ENCODE peak calls at places on chromosomes 12 and 14, in six cellular contexts. O is mesenchymal stem cell, U is IMR-90, I is H9, S is H1, D is neuronal stem cell. E is an unnamed sample.

GRCh38 chr14:93072659-93073365 is 42.9 kb downstream of the ITPK1 start:
- DNase-seq in O (no peak), U (no peak), I (no peak), S (no peak), D (no peak), E (no peak)

GRCh38 chr12:4211372-4211771 is 62.2 kb upstream of the CCND2 start:
- DNase-seq in O (no peak), U (no peak), I (peak), S (no peak), D (no peak), E (no peak)

GRCh38 chr14:67457782-67458181 is 30.7 kb downstream of the TMEM229B start:
- DNase-seq in O (no peak), U (no peak), I (peak), S (peak), D (peak), E (peak)

GRCh38 chr14:102094101-102094500 is 7.3 kb upstream of the HSP90AA1 start:
- DNase-seq in O (no peak), U (no peak), I (no peak), S (no peak), D (no peak), E (no peak)

GRCh38 chr12:92047058-92047826 is 98.4 kb downstream of the BTG1 start:
- DNase-seq in O (no peak), U (peak), I (no peak), S (no peak), D (no peak), E (no peak)

GRCh38 chr12:97323154-97323553 is 139.4 kb upstream of the RMST start:
- DNase-seq in O (no peak), U (no peak), I (no peak), S (no peak), D (no peak), E (peak)

GRCh38 chr12:105814283-105814682 is 324.5 kb downstream of the NUAK1 start:
- DNase-seq in O (no peak), U (no peak), I (no peak), S (no peak), D (peak), E (no peak)

GRCh38 chr12:21941522-21942376 is 523 bp upstream of the ABCC9 start:
- DNase-seq in O (peak), U (peak), I (peak), S (no peak), D (peak), E (peak)

GRCh38 chr12:121825041-121825523 is 21.3 kb downstream of the SETD1B start:
- DNase-seq in O (no peak), U (no peak), I (peak), S (no peak), D (no peak), E (no peak)

GRCh38 chr12:124621296-124621660 is 53.9 kb upstream of the NCOR2 start:
- DNase-seq in O (no peak), U (peak), I (peak), S (peak), D (no peak), E (peak)

GRCh38 chr14:75793806-75794205 is 132.8 kb downstream of the TTLL5 start:
- DNase-seq in O (no peak), U (peak), I (no peak), S (no peak), D (no peak), E (no peak)

GRCh38 chr12:57845478-57846284 is 848 bp downstream of the CTDSP2 start:
- DNase-seq in O (peak), U (no peak), I (peak), S (no peak), D (no peak), E (peak)

GRCh38 chr14:90556050-90556477 is 159.2 kb downstream of the CALM1 start:
- DNase-seq in O (peak), U (no peak), I (peak), S (no peak), D (peak), E (peak)

GRCh38 chr12:79420146-79420618 is 270.6 kb downstream of the PAWR start:
- DNase-seq in O (peak), U (peak), I (no peak), S (no peak), D (peak), E (peak)

GRCh38 chr12:107622005-107622404 is 63.6 kb upstream of the PWP1 start:
- DNase-seq in O (no peak), U (peak), I (peak), S (no peak), D (no peak), E (peak)

GRCh38 chr14:30798961-30799360 is 75.4 kb upstream of the COCH start:
- DNase-seq in O (no peak), U (no peak), I (no peak), S (no peak), D (no peak), E (no peak)

GRCh38 chr12:92602476-92602875 is 100.3 kb upstream of the PLEKHG7 start:
- DNase-seq in O (peak), U (peak), I (no peak), S (no peak), D (no peak), E (no peak)

GRCh38 chr14:37594916-37595808 is at the start of the genes FOXA1 and TTC6:
- DNase-seq in O (peak), U (peak), I (peak), S (no peak), D (peak), E (peak)

GRCh38 chr12:13124661-13125505 is 21.4 kb upstream of the GSG1 start:
- DNase-seq in O (peak), U (peak), I (no peak), S (no peak), D (no peak), E (peak)

GRCh38 chr14:95297832-95298231 is 21.9 kb downstream of the CLMN start:
- DNase-seq in O (no peak), U (no peak), I (no peak), S (no peak), D (no peak), E (no peak)

GRCh38 chr14:100187247-100187833 is 27.9 kb upstream of the DEGS2 start:
- DNase-seq in O (no peak), U (no peak), I (no peak), S (no peak), D (no peak), E (no peak)

GRCh38 chr12:47876404-47876960 is 28.3 kb downstream of the VDR start:
- DNase-seq in O (no peak), U (no peak), I (no peak), S (no peak), D (no peak), E (no peak)

GRCh38 chr12:122318607-122319311 is 52.5 kb upstream of the VPS33A start:
- DNase-seq in O (peak), U (peak), I (no peak), S (no peak), D (no peak), E (no peak)

GRCh38 chr12:63068857-63069442 is 82.1 kb downstream of the AVPR1A start:
- DNase-seq in O (peak), U (peak), I (no peak), S (no peak), D (peak), E (peak)

GRCh38 chr14:49754570-49755097 is 13.3 kb upstream of the KLHDC2 start:
- DNase-seq in O (no peak), U (peak), I (no peak), S (no peak), D (no peak), E (no peak)

GRCh38 chr14:101284711-101285110 is 276.6 kb upstream of the DIO3 start:
- DNase-seq in O (no peak), U (no peak), I (no peak), S (no peak), D (no peak), E (no peak)

GRCh38 chr12:120453977-120454376 is 7.7 kb downstream of the GATC start:
- DNase-seq in O (peak), U (peak), I (no peak), S (no peak), D (no peak), E (peak)

GRCh38 chr12:95445884-95446482 is 28.0 kb upstream of the METAP2 start:
- DNase-seq in O (no peak), U (no peak), I (no peak), S (no peak), D (no peak), E (no peak)

GRCh38 chr12:57725851-57726150 is 12.7 kb downstream of the AGAP2 start:
- DNase-seq in O (no peak), U (no peak), I (no peak), S (no peak), D (no peak), E (no peak)

GRCh38 chr12:68119724-68120211 is 39.8 kb downstream of the IFNG start:
- DNase-seq in O (no peak), U (no peak), I (no peak), S (no peak), D (no peak), E (no peak)

GRCh38 chr12:23860019-23860418 is 89.5 kb downstream of the SOX5 start:
- DNase-seq in O (no peak), U (no peak), I (no peak), S (no peak), D (no peak), E (no peak)

GRCh38 chr12:119593578-119594398 is at the start of gene TMEM233:
- DNase-seq in O (no peak), U (no peak), I (peak), S (no peak), D (peak), E (peak)

GRCh38 chr12:51323966-51324895 is at the start of gene BIN2:
- DNase-seq in O (no peak), U (no peak), I (no peak), S (no peak), D (no peak), E (no peak)
- H3K4ac ChIP-seq in O (no peak), U (no peak), I (no peak), S (no peak), D (no peak), E (no peak)

GRCh38 chr12:56338643-56339422 is at the start of gene IL23A:
- DNase-seq in O (peak), U (peak), I (peak), S (peak), D (no peak), E (no peak)
- H3K4me2 ChIP-seq in O (no peak), U (no peak), I (peak), S (peak), D (no peak), E (no peak)

DNA sequence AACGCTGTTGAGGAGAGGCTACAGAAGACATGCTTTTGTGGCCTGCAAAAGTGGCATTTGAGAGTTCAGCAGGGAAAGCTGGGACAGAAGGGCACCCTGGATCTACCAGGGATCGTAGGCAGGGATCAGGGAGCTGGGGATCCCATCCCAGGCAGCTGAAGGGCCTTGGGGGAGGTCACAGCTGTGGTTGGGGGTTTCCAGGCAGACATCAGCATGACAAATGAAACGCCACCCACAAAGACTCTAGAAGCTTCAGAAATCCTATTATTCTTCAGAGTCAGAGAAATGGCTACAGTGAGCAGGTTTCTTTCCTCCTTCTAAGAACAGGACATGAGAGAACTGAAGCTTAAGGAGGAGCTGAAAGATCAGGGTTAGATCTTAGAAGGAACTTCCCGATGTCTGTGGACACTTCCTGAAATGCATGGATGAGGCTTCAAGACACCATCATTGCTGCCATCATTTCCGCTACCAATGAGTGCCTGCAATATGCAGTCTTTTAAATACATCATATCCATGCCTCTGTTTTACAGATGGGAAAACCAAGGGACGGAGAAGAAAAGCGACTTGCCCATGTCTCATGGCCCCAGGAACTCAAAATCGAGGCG is 104.3 kb downstream of the RBM19 start:
- DNase-seq in O (peak), U (peak), I (no peak), S (no peak), D (no peak), E (no peak)
- H2BK15ac ChIP-seq in O (no peak), U (no peak), I (no peak), S (no peak), D (no peak), E (no peak)

GRCh38 chr14:104793703-104793959 is 1.9 kb downstream of the AKT1 start:
- DNase-seq in O (no peak), U (no peak), I (no peak), S (no peak), D (no peak), E (no peak)
- H3K4ac ChIP-seq in O (no peak), U (peak), I (no peak), S (no peak), D (no peak), E (no peak)